ENCODE peak calls at places on chromosomes 11 and 22, in seven cellular contexts. V is sigmoid colon, A is prostate gland, W is HCT116, G is transverse colon, D is spleen, F is vagina. U is an unnamed sample. For H3K4me1, the result is how much of the 10 kb centered on the place peaks cover.

GRCh38 chr11:134358165-134358852 is 26.5 kb downstream of the GLB1L2 start:
- DNase-seq in V (peak), A (no peak), W (no peak), G (no peak), D (no peak), F (no peak), U (peak)

GRCh38 chr11:81420668-81421550 is 1312.8 kb downstream of the FAM181B start:
- DNase-seq in V (no peak), A (no peak), W (no peak), G (no peak), D (no peak), F (no peak), U (no peak)

GRCh38 chr11:110966131-110966530 is 253.9 kb upstream of the ARHGAP20 start:
- DNase-seq in V (no peak), A (no peak), W (no peak), G (no peak), D (no peak), F (no peak), U (no peak)

GRCh38 chr11:71977743-71978418 is 20.8 kb upstream of the IL18BP start:
- DNase-seq in V (peak), A (peak), W (peak), G (peak), D (no peak), F (no peak), U (no peak)

GRCh38 chr11:77300695-77301094 is 791 bp downstream of the GDPD4 start:
- DNase-seq in V (no peak), A (no peak), W (no peak), G (no peak), D (no peak), F (no peak), U (no peak)

GRCh38 chr22:21568207-21569075 is 927 bp downstream of the UBE2L3 start:
- DNase-seq in V (no peak), A (peak), W (no peak), G (peak), D (peak), F (no peak), U (no peak)

GRCh38 chr22:42286205-42286604 is 15.8 kb upstream of the TCF20 start:
- DNase-seq in V (no peak), A (no peak), W (no peak), G (no peak), D (no peak), F (no peak), U (no peak)

GRCh38 chr11:33461319-33461718 is 204.1 kb downstream of the HIPK3 start:
- DNase-seq in V (no peak), A (no peak), W (no peak), G (no peak), D (no peak), F (no peak), U (no peak)

GRCh38 chr11:67352546-67353316 is 615 bp downstream of the POLD4 start:
- DNase-seq in V (peak), A (peak), W (no peak), G (peak), D (peak), F (no peak), U (no peak)

GRCh38 chr11:70757241-70757640 is 358.9 kb downstream of the CTTN start:
- DNase-seq in V (peak), A (no peak), W (no peak), G (no peak), D (peak), F (no peak), U (no peak)

GRCh38 chr11:529740-530411 is 5.5 kb downstream of the HRAS start:
- DNase-seq in V (no peak), A (no peak), W (no peak), G (no peak), D (no peak), F (no peak), U (no peak)

GRCh38 chr11:14422052-14422813 is 63.2 kb upstream of the RRAS2 start:
- DNase-seq in V (peak), A (peak), W (peak), G (peak), D (peak), F (peak), U (peak)

GRCh38 chr11:106482920-106483761 is 405.7 kb downstream of the AASDHPPT start:
- DNase-seq in V (no peak), A (no peak), W (no peak), G (no peak), D (no peak), F (no peak), U (no peak)

GRCh38 chr11:69504127-69504526 is 22.7 kb downstream of the LINC01488 start:
- DNase-seq in V (peak), A (no peak), W (no peak), G (no peak), D (peak), F (no peak), U (peak)

GRCh38 chr11:110984147-110984546 is 261.4 kb upstream of the POU2AF2 start:
- DNase-seq in V (no peak), A (no peak), W (no peak), G (no peak), D (no peak), F (no peak), U (no peak)

GRCh38 chr11:11022126-11022730 is 164.4 kb upstream of the ZBED5 start:
- DNase-seq in V (no peak), A (no peak), W (peak), G (no peak), D (no peak), F (no peak), U (no peak)

DNA sequence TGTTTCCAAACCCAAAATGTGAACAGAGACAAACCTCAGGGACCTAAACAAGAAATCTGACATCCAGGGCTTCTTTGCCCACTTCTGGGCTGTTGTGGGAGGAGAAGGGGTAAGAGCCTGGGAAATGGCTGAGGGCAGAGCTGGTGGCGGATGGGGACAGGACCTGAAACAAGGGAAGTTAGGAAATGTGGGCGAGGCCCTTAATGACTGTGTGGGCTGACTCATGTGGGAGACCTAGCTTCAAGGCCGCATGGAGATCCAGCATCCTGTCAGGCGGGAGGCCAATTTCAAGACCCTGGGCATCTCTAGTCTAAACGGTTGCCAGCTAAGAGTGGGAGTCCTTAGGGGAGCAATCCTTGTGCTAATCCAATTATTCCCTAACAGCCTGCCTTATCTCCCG is 2.1 kb upstream of the OAF start:
- DNase-seq in V (peak), A (no peak), W (no peak), G (peak), D (no peak), F (no peak), U (peak)
- TF ChIP-seq POLR2AphosphoS5 in V (no peak), A (no peak), W (no peak), G (no peak), D (peak), F (no peak), U (no peak)

GRCh38 chr11:16347928-16348685 is 8.2 kb downstream of the SOX6 start:
- DNase-seq in V (no peak), A (no peak), W (no peak), G (no peak), D (no peak), F (no peak), U (no peak)
- H3K27ac ChIP-seq in V (no peak), A (no peak), W (no peak), G (no peak), D (no peak), F (no peak), U (no peak)

DNA sequence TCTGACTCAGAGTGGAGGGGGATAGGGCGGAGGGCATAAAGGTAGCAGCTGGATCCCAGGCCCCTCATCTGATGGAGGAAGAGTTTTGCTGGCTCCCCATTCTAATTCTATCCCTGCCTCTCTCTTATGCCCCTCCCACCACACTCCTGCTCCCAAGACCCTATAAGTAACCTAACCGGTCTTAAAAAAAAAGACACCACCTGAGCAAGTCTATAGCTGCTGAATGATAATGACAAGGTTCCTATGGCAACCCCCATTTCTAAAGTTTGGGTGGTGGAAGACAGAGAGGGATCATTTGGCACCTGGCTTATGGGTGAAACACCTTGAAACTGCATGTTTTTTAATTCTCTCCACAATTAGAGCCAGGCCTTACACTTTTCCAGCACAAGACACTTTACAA is 69.6 kb downstream of the LARGE1 start:
- DNase-seq in V (no peak), A (no peak), W (no peak), G (no peak), D (no peak), F (no peak), U (no peak)
- H3K4me1 ChIP-seq in V (under half), A (under half), W (under half), G (under half), D (under half), F (under half), U (under half)

GRCh38 chr11:7672960-7673723 is at the start of gene CYB5R2:
- DNase-seq in V (peak), A (peak), W (peak), G (peak), D (no peak), F (no peak), U (peak)
- TF ChIP-seq POLR2AphosphoS5 in V (peak), A (peak), W (peak), G (no peak), D (peak), F (no peak), U (no peak)

DNA sequence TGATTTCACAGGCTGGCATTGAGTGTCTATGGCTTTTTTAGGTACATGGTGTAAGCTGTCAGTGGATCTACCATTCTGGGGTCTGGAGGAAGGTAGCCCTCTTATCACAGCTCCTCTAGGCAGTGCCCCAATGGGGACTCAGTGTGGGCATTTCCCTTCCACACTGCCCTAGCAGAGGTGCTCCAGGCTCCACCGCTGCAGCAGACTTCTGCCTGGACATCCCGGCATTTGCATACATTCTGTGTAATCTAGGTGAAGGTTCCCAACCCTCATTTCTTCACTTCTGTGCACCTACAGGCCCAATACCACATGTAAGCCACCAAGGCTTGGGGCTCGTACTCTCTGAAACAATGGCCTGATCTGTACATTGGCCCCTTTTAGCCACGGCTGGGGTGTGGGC is 78.3 kb downstream of the RNF169 start:
- DNase-seq in V (no peak), A (no peak), W (no peak), G (no peak), D (no peak), F (no peak), U (no peak)
- H3K27ac ChIP-seq in V (no peak), A (no peak), W (no peak), G (no peak), D (no peak), F (no peak), U (no peak)

GRCh38 chr11:30000986-30001385 is 15.8 kb downstream of the KCNA4 start:
- DNase-seq in V (no peak), A (no peak), W (no peak), G (no peak), D (no peak), F (no peak), U (no peak)
- H3K4me1 ChIP-seq in V (under half), A (under half), W (under half), G (under half), D (under half), F (under half), U (under half)

GRCh38 chr22:46368422-46368821 is 32.9 kb downstream of the TRMU start:
- DNase-seq in V (no peak), A (no peak), W (no peak), G (peak), D (no peak), F (no peak), U (no peak)
- TF ChIP-seq POLR2AphosphoS5 in V (no peak), A (no peak), W (no peak), G (no peak), D (no peak), F (no peak), U (no peak)

GRCh38 chr11:122173587-122173986 is 57.6 kb upstream of the BLID start:
- DNase-seq in V (no peak), A (no peak), W (no peak), G (no peak), D (no peak), F (no peak), U (no peak)

GRCh38 chr11:122177238-122177637 is 61.2 kb upstream of the BLID start:
- DNase-seq in V (no peak), A (no peak), W (no peak), G (no peak), D (no peak), F (no peak), U (no peak)

GRCh38 chr11:122178795-122179194 is 62.8 kb upstream of the BLID start:
- DNase-seq in V (no peak), A (no peak), W (no peak), G (no peak), D (no peak), F (no peak), U (no peak)

GRCh38 chr11:122175316-122175715 is 59.3 kb upstream of the BLID start:
- DNase-seq in V (no peak), A (no peak), W (no peak), G (no peak), D (no peak), F (no peak), U (no peak)

DNA sequence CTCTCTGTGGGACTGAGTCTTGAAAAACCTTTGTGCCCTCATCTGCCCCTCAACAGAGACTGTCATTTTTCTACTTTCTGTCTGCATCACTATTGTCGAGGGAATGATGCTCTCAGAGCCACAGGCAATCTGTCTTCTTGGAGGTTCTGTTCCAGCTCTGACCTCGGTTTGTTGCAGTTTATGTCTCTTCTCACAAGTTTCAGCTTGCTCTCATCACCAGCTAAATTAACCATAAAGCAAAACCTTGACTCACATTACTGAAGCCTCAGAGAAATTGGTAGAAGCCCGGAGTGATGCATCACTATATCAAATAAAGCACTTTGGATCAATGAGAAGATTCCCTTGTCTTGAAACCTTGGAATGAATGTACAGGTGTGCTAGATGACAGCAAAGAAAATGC is 60.6 kb upstream of the BLID start:
- DNase-seq in V (no peak), A (no peak), W (no peak), G (no peak), D (no peak), F (no peak), U (no peak)
- H3K27ac ChIP-seq in V (no peak), A (no peak), W (peak), G (no peak), D (no peak), F (no peak), U (no peak)

DNA sequence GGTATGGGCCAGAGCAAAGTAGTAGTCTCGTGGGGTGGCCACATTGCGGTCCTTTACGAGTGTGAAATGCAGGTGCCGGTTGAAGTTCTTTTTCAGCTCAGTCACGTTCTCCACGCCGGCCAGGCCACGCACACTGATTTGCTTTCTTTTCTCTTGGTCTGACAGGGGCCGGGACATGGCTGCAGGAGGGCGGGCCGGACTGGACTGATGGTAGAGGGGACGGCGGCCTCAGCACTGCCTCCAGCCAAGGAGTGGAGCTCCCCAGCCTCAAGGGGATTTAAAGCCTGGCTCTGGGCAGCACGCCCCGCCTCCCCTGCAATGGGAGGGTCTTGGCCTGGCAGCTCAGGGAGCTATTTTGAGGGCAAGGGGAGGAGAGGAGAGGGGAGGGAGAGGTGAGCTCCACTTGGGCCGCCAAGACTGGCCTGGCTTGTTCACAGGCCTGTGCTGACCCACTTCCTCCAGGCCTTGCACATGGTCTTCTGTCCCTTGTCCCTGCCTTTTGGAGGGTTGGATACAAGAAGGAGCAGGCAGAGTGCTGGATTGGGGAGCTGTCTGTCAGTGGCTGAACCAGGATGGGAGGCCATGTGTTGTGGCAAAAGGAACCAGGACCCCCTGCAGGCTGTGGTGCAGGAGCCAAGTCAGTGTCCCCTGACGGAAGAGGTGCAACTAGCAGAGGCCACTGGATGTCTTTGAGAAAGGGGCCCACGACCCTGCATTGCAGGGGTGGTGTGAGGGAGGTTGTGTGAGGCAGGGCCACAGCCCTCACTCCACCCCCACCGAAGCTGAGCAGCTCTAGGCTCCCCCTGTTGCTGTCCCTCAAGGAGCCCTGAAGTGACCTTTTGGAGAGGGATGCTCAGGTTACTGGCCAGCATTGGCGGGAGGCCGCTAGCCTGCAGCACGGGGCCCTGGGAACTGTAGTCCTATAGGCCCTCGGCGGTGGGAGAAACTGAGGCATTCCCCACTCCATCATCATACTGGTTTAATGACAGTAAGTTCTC is at the start of gene PYGM:
- DNase-seq in V (peak), A (no peak), W (no peak), G (no peak), D (peak), F (no peak), U (peak)
- H3K4me1 ChIP-seq in V (half or more), A (under half), W (under half), G (under half), D (half or more), F (half or more), U (under half)